ENCODE peak calls at places on chromosome 16, in eight cellular contexts. U is central memory CD4-positive, alpha-beta T cell; H is heart left ventricle; X is NCI-H1105 treated with DMSO at 0.1 percent for 48 hours; A is kidney glomerular epithelial cell; W is activated T-cell treated with anti-CD3 and anti-CD28 coated beads, Interleukin-2, amount 50 U/mL, for 72 hours; C is AG09309; T is endodermal cell. V is an unnamed sample.

GRCh38 chr16:54928421-54929089 is 2.1 kb upstream of the IRX5 start:
- DNase-seq in U (peak), H (peak), X (peak), A (peak), W (peak), C (no peak), T (peak), V (peak)

GRCh38 chr16:22915003-22915402 is 101.0 kb downstream of the HS3ST2 start:
- DNase-seq in U (no peak), H (no peak), X (no peak), A (no peak), W (no peak), C (no peak), T (peak), V (no peak)

GRCh38 chr16:11677451-11677951 is 9.2 kb downstream of the SNN start:
- DNase-seq in U (no peak), H (peak), X (no peak), A (peak), W (no peak), C (no peak), T (no peak), V (no peak)

GRCh38 chr16:81237282-81237681 is 1.2 kb upstream of the BCO1 start:
- DNase-seq in U (no peak), H (peak), X (no peak), A (peak), W (no peak), C (no peak), T (no peak), V (no peak)

GRCh38 chr16:80899804-80900592 is 95.6 kb upstream of the CDYL2 start:
- DNase-seq in U (no peak), H (peak), X (no peak), A (no peak), W (no peak), C (peak), T (peak), V (no peak)

GRCh38 chr16:85037050-85037410 is 9.4 kb downstream of the KIAA0513 start:
- DNase-seq in U (no peak), H (no peak), X (no peak), A (peak), W (no peak), C (peak), T (no peak), V (no peak)

GRCh38 chr16:89314357-89314756 is 96.9 kb downstream of the ZNF778 start:
- DNase-seq in U (peak), H (no peak), X (no peak), A (no peak), W (no peak), C (no peak), T (no peak), V (no peak)

GRCh38 chr16:56858375-56858774 is 6.6 kb upstream of the SLC12A3 start:
- DNase-seq in U (no peak), H (no peak), X (no peak), A (no peak), W (no peak), C (no peak), T (no peak), V (no peak)

GRCh38 chr16:79261461-79261860 is 339.1 kb downstream of the MAF start:
- DNase-seq in U (peak), H (peak), X (no peak), A (peak), W (peak), C (no peak), T (peak), V (peak)

GRCh38 chr16:14608604-14609003 is 21.5 kb downstream of the PARN start:
- DNase-seq in U (no peak), H (no peak), X (no peak), A (no peak), W (no peak), C (no peak), T (no peak), V (no peak)

GRCh38 chr16:3640207-3640606 is 14.3 kb upstream of the DNASE1 start:
- DNase-seq in U (no peak), H (no peak), X (no peak), A (no peak), W (no peak), C (no peak), T (no peak), V (no peak)

GRCh38 chr16:30065943-30066881 is 652 bp downstream of the ALDOA start:
- DNase-seq in U (no peak), H (peak), X (peak), A (no peak), W (peak), C (no peak), T (no peak), V (no peak)

V was measured in Caco-2.